ENCODE peak calls at places on chromosomes 3 and 15, in five cellular contexts. Y is NCI-H774, T is EH, M is KBM-7, A is anterior cingulate cortex. O is an unnamed sample.
A peak's percentile ranks its signal among the peaks of the same experiment; 100 is the strongest.

GRCh38 chr3:44077267-44077666 is 164.4 kb upstream of the TOPAZ1 start:
- DNase-seq in T (peak; percentile 14), A (no peak), Y (no peak), M (no peak), O (peak; percentile 18)

GRCh38 chr15:51333571-51333970 is 4.8 kb downstream of the CYP19A1 start:
- DNase-seq in M (no peak), A (no peak), Y (no peak), T (no peak), O (no peak)

GRCh38 chr15:29844290-29844903 is 22.1 kb upstream of the TJP1 start:
- DNase-seq in M (no peak), T (no peak), Y (no peak), A (no peak), O (no peak)

GRCh38 chr15:101676965-101677364 is 24.8 kb upstream of the TM2D3 start:
- DNase-seq in M (no peak), T (peak; percentile 81), Y (no peak), A (peak; percentile 36), O (no peak)

GRCh38 chr3:121942116-121942786 is 48.0 kb downstream of the SLC15A2 start:
- DNase-seq in M (no peak), Y (no peak), A (no peak), T (no peak), O (peak; percentile 48)

GRCh38 chr3:9169951-9170850 is 79.2 kb downstream of the SRGAP3 start:
- DNase-seq in M (peak; percentile 25), T (no peak), A (no peak), Y (no peak), O (no peak)

GRCh38 chr15:45123397-45123796 is 6.3 kb downstream of the DUOXA1 start:
- DNase-seq in A (no peak), M (no peak), T (no peak), Y (no peak), O (no peak)

GRCh38 chr3:126300001-126300760 is 57.0 kb downstream of the KLF15 start:
- DNase-seq in Y (no peak), M (no peak), A (no peak), T (no peak), O (no peak)

GRCh38 chr3:30659270-30660127 is 53.1 kb downstream of the TGFBR2 start:
- DNase-seq in M (no peak), A (no peak), T (peak; percentile 97), Y (no peak), O (no peak)

GRCh38 chr3:77102916-77103769 is 63.2 kb downstream of the ROBO2 start:
- DNase-seq in M (no peak), A (no peak), Y (no peak), T (no peak), O (no peak)

GRCh38 chr3:149816986-149817385 is 4.0 kb downstream of the RNF13 start:
- DNase-seq in T (peak; percentile 49), Y (no peak), M (no peak), A (no peak), O (no peak)

O was measured in DMS79 treated with DMSO at 0.1 percent for 48 hours.